ENCODE peak calls at places on chromosomes 3 and 15, in four cellular contexts. T is HCEC 1CT; Z is OCI-LY7; J is stimulated activated CD4-positive, alpha-beta T cell treated with anti-CD3 and anti-CD28 coated beads, Interleukin-15, amount 100 ng/mL, for 24 hours. E is an unnamed sample.

GRCh38 chr3:188092648-188093047 is 61.3 kb upstream of the LPP start:
- DNase-seq in T (peak), Z (peak), J (peak), E (peak)

GRCh38 chr3:30531017-30531570 is 75.3 kb upstream of the TGFBR2 start:
- DNase-seq in T (no peak), Z (no peak), J (no peak), E (peak)

GRCh38 chr3:62180514-62180913 is 192.8 kb downstream of the FEZF2 start:
- DNase-seq in T (no peak), Z (no peak), J (no peak), E (no peak)

GRCh38 chr3:102106421-102107097 is 257.2 kb downstream of the NFKBIZ start:
- DNase-seq in T (peak), Z (no peak), J (peak), E (no peak)

GRCh38 chr3:102156426-102156825 is 278.4 kb upstream of the ZPLD1 start:
- DNase-seq in T (peak), Z (no peak), J (no peak), E (peak)

GRCh38 chr3:150216041-150216811 is 191.9 kb upstream of the TSC22D2 start:
- DNase-seq in T (no peak), Z (no peak), J (no peak), E (peak)

GRCh38 chr15:74723754-74724334 is 1.5 kb downstream of the CYP1A1 start:
- DNase-seq in T (peak), Z (peak), J (no peak), E (peak)

GRCh38 chr3:194711286-194711685 is 25.6 kb downstream of the FAM43A start:
- DNase-seq in T (no peak), Z (no peak), J (no peak), E (no peak)

GRCh38 chr3:8885806-8886205 is 77.5 kb downstream of the RAD18 start:
- DNase-seq in T (no peak), Z (no peak), J (no peak), E (no peak)

GRCh38 chr15:62244762-62245161 is 79.7 kb upstream of the C2CD4B start:
- DNase-seq in T (no peak), Z (no peak), J (peak), E (no peak)

GRCh38 chr3:134766290-134766689 is 28.8 kb upstream of the EPHB1 start:
- DNase-seq in T (no peak), Z (no peak), J (no peak), E (no peak)

GRCh38 chr3:100159564-100160153 is 45.4 kb upstream of the FILIP1L start:
- DNase-seq in T (peak), Z (no peak), J (no peak), E (peak)

GRCh38 chr3:190697901-190698300 is 164.6 kb downstream of the GMNC start:
- DNase-seq in T (peak), Z (no peak), J (no peak), E (peak)

GRCh38 chr3:152797751-152798432 is 37.0 kb upstream of the P2RY1 start:
- DNase-seq in T (no peak), Z (no peak), J (no peak), E (no peak)

GRCh38 chr3:15295506-15295905 is 36.9 kb downstream of the SH3BP5 start:
- DNase-seq in T (peak), Z (no peak), J (no peak), E (no peak)

GRCh38 chr3:179652467-179653105 is at the start of gene USP13:
- DNase-seq in T (peak), Z (peak), J (peak), E (peak)

GRCh38 chr3:117217355-117217754 is 507.8 kb downstream of the TUSC7 start:
- DNase-seq in T (no peak), Z (no peak), J (no peak), E (no peak)

GRCh38 chr3:156233875-156234274 is 113.5 kb downstream of the KCNAB1 start:
- DNase-seq in T (no peak), Z (no peak), J (no peak), E (peak)

GRCh38 chr3:12838179-12838965 is 3.0 kb downstream of the RPL32 start:
- DNase-seq in T (no peak), Z (no peak), J (no peak), E (no peak)

GRCh38 chr15:58459562-58459961 is 27.8 kb downstream of the LIPC start:
- DNase-seq in T (no peak), Z (no peak), J (no peak), E (no peak)

GRCh38 chr15:101267320-101268104 is 9.8 kb downstream of the SELENOS start:
- DNase-seq in T (peak), Z (no peak), J (no peak), E (peak)

GRCh38 chr3:16433701-16434151 is 79.8 kb downstream of the RFTN1 start:
- DNase-seq in T (no peak), Z (peak), J (no peak), E (no peak)

GRCh38 chr3:12004741-12005513 is 739 bp downstream of the SYN2 start:
- DNase-seq in T (no peak), Z (no peak), J (no peak), E (no peak)

GRCh38 chr15:71435552-71435951 is 320.3 kb downstream of the THSD4 start:
- DNase-seq in T (no peak), Z (no peak), J (no peak), E (peak)

GRCh38 chr15:88932875-88933330 is 19.7 kb upstream of the MFGE8 start:
- DNase-seq in T (peak), Z (no peak), J (no peak), E (no peak)

GRCh38 chr3:167783781-167784180 is 48.3 kb downstream of the SERPINI1 start:
- DNase-seq in T (no peak), Z (no peak), J (no peak), E (no peak)

GRCh38 chr15:100929641-100930042 is 10.5 kb downstream of the LRRK1 start:
- DNase-seq in T (no peak), Z (peak), J (no peak), E (no peak)

GRCh38 chr3:134327594-134327975 is 46.7 kb downstream of the AMOTL2 start:
- DNase-seq in T (peak), Z (no peak), J (no peak), E (peak)

GRCh38 chr3:185215873-185216586 is 37.8 kb downstream of the EHHADH start:
- DNase-seq in T (peak), Z (peak), J (no peak), E (peak)

GRCh38 chr3:140712301-140712700 is 34.4 kb downstream of the TRIM42 start:
- DNase-seq in T (no peak), Z (no peak), J (no peak), E (no peak)

GRCh38 chr3:14144423-14145075 is 19.7 kb downstream of the TMEM43 start:
- DNase-seq in T (peak), Z (peak), J (peak), E (peak)